ENCODE peak calls at places on chromosomes 1 and 21, in six cellular contexts. D is uterus, P is A549, T is heart left ventricle, S is IMR-90, Q is body of pancreas. H is an unnamed sample.

GRCh38 chr21:36323032-36323431 is 3.0 kb downstream of the MORC3 start:
- DNase-seq in D (no peak), P (no peak), T (no peak), S (peak), Q (no peak), H (no peak)

GRCh38 chr1:30749691-30750583 is 7.6 kb downstream of the LAPTM5 start:
- DNase-seq in D (no peak), P (no peak), T (no peak), S (no peak), Q (no peak), H (no peak)

GRCh38 chr1:82880506-82880905 is 1079.8 kb downstream of the ADGRL2 start:
- DNase-seq in D (no peak), P (no peak), T (no peak), S (no peak), Q (no peak), H (no peak)

GRCh38 chr1:28642056-28642846 is 616 bp downstream of the TAF12 start:
- DNase-seq in D (no peak), P (peak), T (no peak), S (peak), Q (no peak), H (no peak)

GRCh38 chr1:117659565-117660264 is 53.9 kb downstream of the TENT5C start:
- DNase-seq in D (no peak), P (no peak), T (no peak), S (no peak), Q (no peak), H (peak)

GRCh38 chr1:202017385-202018225 is 7.2 kb downstream of the ELF3 start:
- DNase-seq in D (no peak), P (peak), T (no peak), S (no peak), Q (peak), H (no peak)

GRCh38 chr1:50959303-50959912 is 659 bp downstream of the FAF1 start:
- DNase-seq in D (peak), P (no peak), T (no peak), S (peak), Q (no peak), H (no peak)

GRCh38 chr1:115838805-115839705 is 1.9 kb downstream of the NHLH2 start:
- DNase-seq in D (no peak), P (no peak), T (peak), S (no peak), Q (peak), H (no peak)

GRCh38 chr21:15441060-15441493 is 288.7 kb upstream of the USP25 start:
- DNase-seq in D (no peak), P (no peak), T (no peak), S (no peak), Q (no peak), H (no peak)

GRCh38 chr1:46198026-46198826 is at the start of gene POMGNT1:
- DNase-seq in D (peak), P (peak), T (peak), S (peak), Q (peak), H (no peak)

GRCh38 chr1:192986110-192986747 is 72.9 kb downstream of the UCHL5 start:
- DNase-seq in D (no peak), P (no peak), T (no peak), S (peak), Q (no peak), H (no peak)

GRCh38 chr1:54274881-54275280 is 74.9 kb downstream of the MRPL37 start:
- DNase-seq in D (no peak), P (no peak), T (no peak), S (no peak), Q (no peak), H (no peak)

GRCh38 chr1:49187054-49187453 is 410.4 kb upstream of the BEND5 start:
- DNase-seq in D (no peak), P (no peak), T (no peak), S (no peak), Q (no peak), H (no peak)

GRCh38 chr1:162021124-162021523 is 2.5 kb downstream of the OLFML2B start:
- DNase-seq in D (no peak), P (no peak), T (no peak), S (no peak), Q (no peak), H (no peak)

GRCh38 chr21:33069994-33070811 is at the start of gene OLIG1:
- DNase-seq in D (no peak), P (peak), T (peak), S (peak), Q (peak), H (no peak)

GRCh38 chr1:145891143-145891542 is 5.5 kb upstream of the ANKRD35 start:
- DNase-seq in D (no peak), P (no peak), T (no peak), S (peak), Q (no peak), H (peak)

GRCh38 chr1:225422033-225422605 is 5.7 kb downstream of the LBR start:
- DNase-seq in D (no peak), P (no peak), T (no peak), S (no peak), Q (no peak), H (no peak)

GRCh38 chr1:205492201-205492667 is 12.2 kb upstream of the CDK18 start:
- DNase-seq in D (no peak), P (no peak), T (no peak), S (no peak), Q (no peak), H (no peak)

GRCh38 chr21:45870421-45870820 is 111.1 kb upstream of the COL6A1 start:
- DNase-seq in D (no peak), P (no peak), T (no peak), S (no peak), Q (no peak), H (no peak)

DNA sequence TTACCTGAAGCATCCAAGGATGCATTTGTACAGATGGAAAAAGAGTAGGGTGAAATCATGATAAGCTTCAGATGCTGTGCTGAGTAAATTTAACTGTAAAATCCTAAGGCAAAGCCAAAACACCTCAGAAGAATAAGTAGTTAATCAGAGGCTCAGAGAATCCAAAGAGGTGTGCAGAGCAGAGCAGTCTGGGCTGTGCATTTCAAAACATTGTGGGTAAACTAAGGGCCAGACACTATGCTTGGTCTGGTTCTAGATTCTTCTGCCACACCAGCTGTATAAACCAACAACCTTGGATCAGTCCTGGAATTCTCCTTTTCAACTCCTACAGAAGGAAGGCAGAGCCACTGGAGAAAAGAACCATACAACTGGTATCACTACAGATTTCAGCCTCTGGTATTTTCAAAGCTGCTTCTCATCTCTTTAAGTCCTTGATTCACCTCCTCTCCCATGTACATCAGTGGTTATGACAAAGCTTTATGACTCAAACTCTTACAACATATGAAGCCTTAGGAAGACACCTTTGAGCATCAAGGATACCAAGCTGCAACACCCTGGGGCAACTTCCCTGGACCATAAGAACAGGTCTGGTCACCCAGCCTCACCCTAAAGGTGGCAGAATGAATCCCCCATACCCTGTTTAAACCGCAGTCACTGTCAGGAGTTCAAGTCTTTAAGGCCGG is 11.6 kb upstream of the HIPK1 start:
- DNase-seq in D (no peak), P (no peak), T (no peak), S (peak), Q (no peak), H (no peak)
- TF ChIP-seq CTCF in D (no peak), P (no peak), T (no peak), S (no peak), Q (no peak), H (no peak)

GRCh38 chr1:40096977-40097782 is at the start of gene PPT1:
- DNase-seq in D (peak), P (peak), T (peak), S (peak), Q (peak), H (peak)
- TF ChIP-seq POLR2A in D (peak), P (peak), T (peak), S (peak), Q (peak), H (no peak)

GRCh38 chr1:209076688-209077087 is 506.8 kb upstream of the CAMK1G start:
- DNase-seq in D (no peak), P (peak), T (no peak), S (no peak), Q (no peak), H (no peak)
- TF ChIP-seq CTCF in D (no peak), P (peak), T (no peak), S (no peak), Q (no peak), H (no peak)

GRCh38 chr21:34836933-34837505 is 168.2 kb downstream of the CLIC6 start:
- DNase-seq in D (no peak), P (no peak), T (no peak), S (no peak), Q (no peak), H (no peak)
- TF ChIP-seq POLR2A in D (no peak), P (no peak), T (no peak), S (no peak), Q (no peak), H (no peak)